ENCODE peak calls at places on chromosomes 3 and 15, in nine cellular contexts. C is uterus; J is OCI-LY7; K is effector memory CD4-positive, alpha-beta T cell; E is left lung; A is A549; L is cardiac muscle cell; P is HCT116; W is Karpas-422. U is an unnamed sample.

GRCh38 chr3:22886394-22886793 is 316.7 kb upstream of the UBE2E2 start:
- DNase-seq in K (no peak), C (no peak), E (no peak), L (no peak), A (no peak), W (no peak), J (no peak), P (no peak), U (no peak)

GRCh38 chr15:65323071-65323511 is 18.6 kb downstream of the RNU5B-1 start:
- DNase-seq in L (peak; percentile 81), C (no peak), W (no peak), A (no peak), E (no peak), J (no peak), P (no peak), K (no peak), U (no peak)

GRCh38 chr15:74815121-74815933 is 2.7 kb downstream of the LMAN1L start:
- DNase-seq in P (no peak), E (peak; percentile 61), W (no peak), A (no peak), J (no peak), K (no peak), L (no peak), C (no peak), U (no peak)

GRCh38 chr15:68526269-68526668 is 52.5 kb upstream of the CORO2B start:
- DNase-seq in J (no peak), C (no peak), A (no peak), L (no peak), W (no peak), K (no peak), E (no peak), P (no peak), U (no peak)

GRCh38 chr15:72902245-72902928 is 118.8 kb upstream of the ADPGK start:
- DNase-seq in W (no peak), L (peak; percentile 92), A (no peak), P (no peak), J (no peak), E (no peak), K (no peak), C (no peak), U (peak; percentile 52)

GRCh38 chr3:46301122-46301835 is 52.6 kb upstream of the CCR2 start:
- DNase-seq in A (no peak), E (no peak), K (no peak), P (no peak), J (no peak), C (no peak), L (no peak), W (no peak), U (no peak)

GRCh38 chr3:147408180-147409105 is 722 bp upstream of the ZIC1 start:
- DNase-seq in P (no peak), A (no peak), L (no peak), E (no peak), C (no peak), K (no peak), J (no peak), W (no peak), U (no peak)

GRCh38 chr3:69768436-69768835 is 29.2 kb downstream of the MITF start:
- DNase-seq in J (no peak), P (no peak), L (no peak), W (no peak), E (no peak), A (no peak), C (no peak), K (no peak), U (no peak)

GRCh38 chr3:54121404-54122045 is 827 bp upstream of the CACNA2D3 start:
- DNase-seq in K (no peak), P (no peak), W (peak; percentile 76), A (no peak), L (peak; percentile 24), C (no peak), E (peak; percentile 78), J (peak; percentile 20), U (no peak)

GRCh38 chr3:54125317-54125716 is 3.0 kb downstream of the CACNA2D3 start:
- DNase-seq in E (no peak), C (no peak), W (no peak), P (no peak), J (no peak), A (no peak), L (no peak), K (no peak), U (no peak)

GRCh38 chr3:54122802-54123537 is 618 bp downstream of the CACNA2D3 start:
- DNase-seq in L (no peak), P (no peak), A (no peak), K (no peak), C (no peak), E (peak; percentile 73), W (no peak), J (no peak), U (no peak)

GRCh38 chr3:54122046-54122801 is at the start of gene CACNA2D3:
- DNase-seq in J (no peak), P (no peak), K (no peak), L (peak; percentile 74), C (no peak), E (peak; percentile 84), A (no peak), W (peak; percentile 72), U (peak; percentile 71)

GRCh38 chr3:54123538-54124196 is 1.3 kb downstream of the CACNA2D3 start:
- DNase-seq in C (no peak), J (no peak), W (no peak), A (no peak), K (no peak), E (no peak), P (no peak), L (peak; percentile 39), U (no peak)
- H3K4me3 ChIP-seq in C (peak overlapping the region; percentile 57), J (no peak overlapping the region), W (no peak overlapping the region), A (no peak overlapping the region), K (no peak overlapping the region), E (no peak overlapping the region), P (no peak overlapping the region), L (peak overlapping the region; percentile 57), U (peak overlapping the region; percentile 51)

GRCh38 chr15:90869601-90870353 is 1.4 kb downstream of the FURIN start:
- DNase-seq in J (peak; percentile 40), W (no peak), K (peak; percentile 39), P (peak; percentile 85), A (no peak), C (peak; percentile 75), L (peak; percentile 89), E (peak; percentile 90), U (peak; percentile 88)

GRCh38 chr15:90872481-90873184 is 4.2 kb downstream of the FURIN start:
- DNase-seq in L (peak; percentile 69), P (no peak), C (peak; percentile 26), E (no peak), K (peak; percentile 32), A (no peak), J (no peak), W (peak; percentile 65), U (no peak)

GRCh38 chr15:90870354-90871096 is 2.1 kb downstream of the FURIN start:
- DNase-seq in L (peak; percentile 31), K (no peak), E (no peak), W (peak; percentile 72), A (no peak), P (no peak), J (peak; percentile 34), C (no peak), U (no peak)

GRCh38 chr15:90871716-90872480 is 3.5 kb downstream of the FURIN start:
- DNase-seq in E (peak; percentile 87), C (peak; percentile 28), A (no peak), K (no peak), J (no peak), L (no peak), W (peak; percentile 56), P (no peak), U (no peak)

DNA sequence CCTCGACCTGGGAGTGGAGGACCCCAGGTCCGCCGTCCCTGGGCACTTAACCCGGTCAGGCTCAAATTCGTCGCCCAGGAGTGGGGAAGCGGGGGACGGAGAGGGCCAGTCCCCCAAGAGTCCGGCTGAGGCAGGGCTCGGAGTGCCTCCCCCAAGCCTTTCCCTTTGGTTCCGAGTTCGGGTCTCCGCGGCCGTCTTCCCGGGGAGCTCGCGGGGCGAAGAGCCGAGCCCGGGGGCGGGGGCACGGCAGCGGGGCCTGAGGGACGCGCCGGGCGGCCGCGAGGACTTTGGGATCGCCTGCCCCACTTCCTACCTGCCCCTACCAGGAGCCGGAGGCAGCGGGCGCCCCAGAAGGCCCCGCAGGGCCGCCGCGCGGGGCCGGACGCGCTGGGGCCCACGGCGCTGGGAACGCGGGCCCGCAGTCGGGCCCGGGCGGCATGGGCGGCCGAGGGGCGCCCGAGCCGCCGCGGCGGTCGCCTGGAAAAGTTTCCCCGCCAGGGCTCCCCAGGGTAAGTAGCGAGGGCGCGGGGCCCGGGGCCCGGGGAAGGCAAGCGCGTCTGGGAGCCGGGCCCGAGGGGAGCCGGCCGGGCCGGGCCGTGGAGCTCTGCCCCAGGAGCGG is 2.8 kb downstream of the FURIN start:
- DNase-seq in L (no peak), J (peak; percentile 50), E (peak; percentile 89), P (no peak), W (peak; percentile 64), C (peak; percentile 31), A (no peak), K (no peak), U (no peak)
- H3K4me1 ChIP-seq in L (peaks cover 41% of the 10 kb centered on the region), J (peaks cover 36% of the 10 kb centered on the region), E (peaks cover 41% of the 10 kb centered on the region), P (peaks cover 54% of the 10 kb centered on the region), W (peaks cover 42% of the 10 kb centered on the region), C (peaks cover 10% of the 10 kb centered on the region), A (peaks cover 68% of the 10 kb centered on the region), K (peaks cover 43% of the 10 kb centered on the region), U (peaks cover 67% of the 10 kb centered on the region)

DNA sequence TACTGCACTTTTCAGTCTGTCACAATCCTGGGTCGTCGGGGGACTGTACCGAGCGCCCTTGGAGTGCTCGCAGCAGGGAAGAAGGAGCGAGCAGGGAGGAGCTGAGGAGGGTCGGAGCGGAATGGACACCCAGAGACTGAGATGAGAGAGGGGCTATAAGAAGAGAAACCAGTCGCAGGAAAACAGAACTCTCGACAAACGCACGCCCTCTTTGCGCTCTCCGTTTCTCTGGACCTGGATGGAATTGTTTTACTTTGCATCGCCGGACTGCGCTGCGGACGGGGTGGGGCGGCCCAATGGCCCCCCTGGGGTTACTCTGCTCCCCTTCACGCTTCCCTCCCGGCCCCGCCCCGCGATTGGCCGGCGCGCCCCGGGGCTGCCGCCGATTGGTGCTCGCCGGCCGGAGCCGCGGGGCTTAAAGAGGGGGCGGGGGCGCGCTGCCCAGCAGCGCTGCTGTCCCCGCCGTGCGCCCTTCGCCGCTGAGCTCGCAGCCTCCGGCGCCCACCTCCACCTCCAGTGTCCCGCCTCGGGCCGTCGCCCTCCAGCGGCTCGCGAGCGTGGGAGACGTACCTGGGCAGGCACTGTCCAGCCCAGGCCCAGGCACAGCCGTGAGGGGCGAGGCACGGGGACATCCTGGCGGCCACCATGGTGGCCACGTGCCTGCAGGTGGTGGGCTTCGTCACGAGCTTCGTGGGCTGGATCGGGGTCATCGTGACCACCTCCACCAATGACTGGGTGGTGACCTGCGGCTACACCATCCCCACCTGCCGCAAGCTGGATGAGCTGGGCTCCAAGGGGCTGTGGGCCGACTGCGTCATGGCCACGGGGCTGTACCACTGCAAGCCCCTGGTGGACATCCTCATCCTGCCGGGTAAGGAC is at the start of gene CLDN11:
- DNase-seq in E (peak; percentile 77), P (no peak), K (no peak), C (peak; percentile 58), L (peak; percentile 74), W (no peak), A (no peak), J (no peak), U (no peak)
- H3K27ac ChIP-seq in E (peak within 1 kb of the TSS; percentile 71), P (no peak within 1 kb of the TSS), K (no peak within 1 kb of the TSS), C (peak within 1 kb of the TSS; percentile 88), L (no peak within 1 kb of the TSS), W (no peak within 1 kb of the TSS), A (no peak within 1 kb of the TSS), J (no peak within 1 kb of the TSS), U (peak within 1 kb of the TSS; percentile 78)

DNA sequence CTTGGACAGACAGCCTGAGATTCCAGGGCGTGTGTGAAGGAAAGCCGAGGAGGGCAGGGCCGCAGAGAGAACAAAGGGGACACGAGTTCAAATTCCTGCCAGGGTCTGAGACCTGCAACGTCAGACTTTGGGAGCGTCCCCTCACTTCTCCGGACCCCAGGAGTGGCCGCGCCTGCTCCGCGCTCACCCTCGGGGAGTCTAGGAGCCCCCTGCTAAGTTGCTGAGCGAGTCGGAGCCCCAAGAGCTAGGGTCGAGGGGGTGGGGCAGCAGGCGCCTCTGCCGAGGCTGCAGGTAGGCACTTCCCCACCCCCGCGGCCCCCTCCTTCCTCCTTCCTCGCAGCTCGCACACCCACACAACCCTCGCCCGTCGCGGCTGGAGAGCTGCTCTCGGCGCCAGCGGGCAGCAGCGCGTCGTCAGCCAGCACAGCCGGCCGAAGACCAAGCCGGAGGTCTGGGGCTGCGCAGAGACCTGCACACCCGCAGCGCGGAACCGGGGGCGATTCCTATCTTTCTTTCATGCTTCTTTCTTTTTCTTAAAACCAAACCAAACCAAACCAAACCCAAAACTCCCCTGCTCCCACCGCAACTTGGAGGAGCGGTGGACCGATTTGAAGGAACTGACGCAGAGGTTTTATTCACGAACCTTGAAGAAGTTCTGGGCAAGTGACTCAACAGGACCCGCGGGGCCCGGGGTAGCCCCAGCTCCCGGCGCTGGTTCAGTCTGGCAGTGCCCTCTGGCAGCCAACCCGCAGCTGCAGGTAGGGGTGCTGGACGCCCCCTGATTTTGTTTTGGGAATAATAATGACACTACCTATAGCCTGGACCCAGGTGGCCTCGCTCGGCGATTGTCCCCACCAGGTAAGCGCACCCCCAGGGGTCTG is at the start of gene ANKRD34C:
- DNase-seq in C (no peak), P (no peak), K (no peak), E (peak; percentile 76), A (no peak), W (no peak), L (no peak), J (no peak), U (no peak)
- H3K4me3 ChIP-seq in C (no peak within 1 kb of the TSS), P (no peak within 1 kb of the TSS), K (no peak within 1 kb of the TSS), E (no peak within 1 kb of the TSS), A (no peak within 1 kb of the TSS), W (no peak within 1 kb of the TSS), L (no peak within 1 kb of the TSS), J (no peak within 1 kb of the TSS), U (no peak within 1 kb of the TSS)

U was measured in lower lobe of right lung.